ENCODE peak calls at places on chromosomes 6 and 20, in seven cellular contexts. One of them, this sample, is unnamed.

GRCh38 chr6:129623008-129623732 is 86.8 kb downstream of the ARHGAP18 start:
- DNase-seq in CD8-positive, alpha-beta T cell: no peak
- DNase-seq in psoas muscle: no peak
- DNase-seq in Panc1: no peak
- DNase-seq in pancreas: no peak
- DNase-seq in CD8-positive, alpha-beta memory T cell: no peak
- DNase-seq in adrenal gland: no peak
- DNase-seq in this sample: no peak

GRCh38 chr6:51289041-51289440 is 470.4 kb downstream of the TFAP2B start:
- DNase-seq in CD8-positive, alpha-beta T cell: no peak
- DNase-seq in psoas muscle: no peak
- DNase-seq in Panc1: no peak
- DNase-seq in pancreas: no peak
- DNase-seq in CD8-positive, alpha-beta memory T cell: no peak
- DNase-seq in adrenal gland: no peak
- DNase-seq in this sample: no peak

GRCh38 chr20:34181484-34181883 is 59.7 kb upstream of the ASIP start:
- DNase-seq in CD8-positive, alpha-beta T cell: no peak
- DNase-seq in psoas muscle: no peak
- DNase-seq in Panc1: no peak
- DNase-seq in pancreas: no peak
- DNase-seq in CD8-positive, alpha-beta memory T cell: no peak
- DNase-seq in adrenal gland: no peak
- DNase-seq in this sample: no peak

GRCh38 chr6:8940356-8940755 is 505.0 kb upstream of the SLC35B3 start:
- DNase-seq in CD8-positive, alpha-beta T cell: no peak
- DNase-seq in psoas muscle: no peak
- DNase-seq in Panc1: no peak
- DNase-seq in pancreas: no peak
- DNase-seq in CD8-positive, alpha-beta memory T cell: no peak
- DNase-seq in adrenal gland: no peak
- DNase-seq in this sample: no peak

GRCh38 chr20:46315311-46315710 is 7.0 kb upstream of the CDH22 start:
- DNase-seq in CD8-positive, alpha-beta T cell: no peak
- DNase-seq in psoas muscle: no peak
- DNase-seq in Panc1: no peak
- DNase-seq in pancreas: no peak
- DNase-seq in CD8-positive, alpha-beta memory T cell: no peak
- DNase-seq in adrenal gland: no peak
- DNase-seq in this sample: no peak

GRCh38 chr6:15087234-15087633 is 158.6 kb upstream of the JARID2 start:
- DNase-seq in CD8-positive, alpha-beta T cell: no peak
- DNase-seq in psoas muscle: no peak
- DNase-seq in Panc1: no peak
- DNase-seq in pancreas: no peak
- DNase-seq in CD8-positive, alpha-beta memory T cell: no peak
- DNase-seq in adrenal gland: no peak
- DNase-seq in this sample: no peak

GRCh38 chr6:106747139-106747538 is 117.8 kb downstream of the QRSL1 start:
- DNase-seq in CD8-positive, alpha-beta T cell: no peak
- DNase-seq in psoas muscle: no peak
- DNase-seq in Panc1: no peak
- DNase-seq in pancreas: no peak
- DNase-seq in CD8-positive, alpha-beta memory T cell: no peak
- DNase-seq in adrenal gland: no peak
- DNase-seq in this sample: no peak

GRCh38 chr6:124530926-124531325 is 431.3 kb upstream of the RNF217 start:
- DNase-seq in CD8-positive, alpha-beta T cell: no peak
- DNase-seq in psoas muscle: no peak
- DNase-seq in Panc1: no peak
- DNase-seq in pancreas: no peak
- DNase-seq in CD8-positive, alpha-beta memory T cell: no peak
- DNase-seq in adrenal gland: no peak
- DNase-seq in this sample: no peak

GRCh38 chr20:54324041-54324440 is 116.2 kb downstream of the PFDN4 start:
- DNase-seq in CD8-positive, alpha-beta T cell: no peak
- DNase-seq in psoas muscle: no peak
- DNase-seq in Panc1: no peak
- DNase-seq in pancreas: no peak
- DNase-seq in CD8-positive, alpha-beta memory T cell: no peak
- DNase-seq in adrenal gland: no peak
- DNase-seq in this sample: no peak

GRCh38 chr20:49717693-49718092 is 4.0 kb upstream of the B4GALT5 start:
- DNase-seq in CD8-positive, alpha-beta T cell: no peak
- DNase-seq in psoas muscle: peak; percentile 59
- DNase-seq in Panc1: peak; percentile 69
- DNase-seq in pancreas: no peak
- DNase-seq in CD8-positive, alpha-beta memory T cell: no peak
- DNase-seq in adrenal gland: no peak
- DNase-seq in this sample: no peak

GRCh38 chr6:168035661-168036616 is 38.5 kb downstream of the KIF25 start:
- DNase-seq in CD8-positive, alpha-beta T cell: no peak
- DNase-seq in psoas muscle: no peak
- DNase-seq in Panc1: no peak
- DNase-seq in pancreas: no peak
- DNase-seq in CD8-positive, alpha-beta memory T cell: no peak
- DNase-seq in adrenal gland: no peak
- DNase-seq in this sample: no peak

GRCh38 chr6:107066697-107067659 is 39.0 kb downstream of the MTRES1 start:
- DNase-seq in CD8-positive, alpha-beta T cell: no peak
- DNase-seq in psoas muscle: no peak
- DNase-seq in Panc1: no peak
- DNase-seq in pancreas: no peak
- DNase-seq in CD8-positive, alpha-beta memory T cell: no peak
- DNase-seq in adrenal gland: no peak
- DNase-seq in this sample: no peak

GRCh38 chr6:31037169-31037568 is 26.9 kb downstream of the MUC22 start:
- DNase-seq in CD8-positive, alpha-beta T cell: no peak
- DNase-seq in psoas muscle: no peak
- DNase-seq in Panc1: no peak
- DNase-seq in pancreas: no peak
- DNase-seq in CD8-positive, alpha-beta memory T cell: no peak
- DNase-seq in adrenal gland: no peak
- DNase-seq in this sample: no peak

GRCh38 chr20:17638835-17639407 is 43.1 kb downstream of the RRBP1 start:
- DNase-seq in CD8-positive, alpha-beta T cell: no peak
- DNase-seq in psoas muscle: peak; percentile 52
- DNase-seq in Panc1: no peak
- DNase-seq in pancreas: no peak
- DNase-seq in CD8-positive, alpha-beta memory T cell: no peak
- DNase-seq in adrenal gland: no peak
- DNase-seq in this sample: no peak

GRCh38 chr6:108118791-108119211 is 44.3 kb upstream of the OSTM1 start:
- DNase-seq in CD8-positive, alpha-beta T cell: no peak
- DNase-seq in psoas muscle: no peak
- DNase-seq in Panc1: no peak
- DNase-seq in pancreas: no peak
- DNase-seq in CD8-positive, alpha-beta memory T cell: no peak
- DNase-seq in adrenal gland: peak; percentile 8
- DNase-seq in this sample: no peak
- H3K27me3 ChIP-seq in CD8-positive, alpha-beta T cell: peaks cover 41% of the 10 kb centered on the region
- H3K27me3 ChIP-seq in psoas muscle: no peaks in the 10 kb centered on the region
- H3K27me3 ChIP-seq in Panc1: peaks cover 16% of the 10 kb centered on the region
- H3K27me3 ChIP-seq in pancreas: peaks cover 7% of the 10 kb centered on the region
- H3K27me3 ChIP-seq in CD8-positive, alpha-beta memory T cell: peaks cover 66% of the 10 kb centered on the region
- H3K27me3 ChIP-seq in adrenal gland: peaks cover 18% of the 10 kb centered on the region
- H3K27me3 ChIP-seq in this sample: peaks cover 100% of the 10 kb centered on the region

GRCh38 chr20:58776109-58776508 is 74.6 kb downstream of the GNAS-AS1 start:
- DNase-seq in CD8-positive, alpha-beta T cell: no peak
- DNase-seq in psoas muscle: no peak
- DNase-seq in Panc1: no peak
- DNase-seq in pancreas: no peak
- DNase-seq in CD8-positive, alpha-beta memory T cell: no peak
- DNase-seq in adrenal gland: no peak
- DNase-seq in this sample: no peak

GRCh38 chr20:58774214-58774613 is 76.5 kb downstream of the GNAS-AS1 start:
- DNase-seq in CD8-positive, alpha-beta T cell: no peak
- DNase-seq in psoas muscle: no peak
- DNase-seq in Panc1: no peak
- DNase-seq in pancreas: no peak
- DNase-seq in CD8-positive, alpha-beta memory T cell: no peak
- DNase-seq in adrenal gland: no peak
- DNase-seq in this sample: no peak

GRCh38 chr20:58777657-58778056 is 73.0 kb downstream of the GNAS-AS1 start:
- DNase-seq in CD8-positive, alpha-beta T cell: no peak
- DNase-seq in psoas muscle: no peak
- DNase-seq in Panc1: no peak
- DNase-seq in pancreas: no peak
- DNase-seq in CD8-positive, alpha-beta memory T cell: no peak
- DNase-seq in adrenal gland: no peak
- DNase-seq in this sample: no peak

GRCh38 chr20:58775371-58775770 is 75.3 kb downstream of the GNAS-AS1 start:
- DNase-seq in CD8-positive, alpha-beta T cell: no peak
- DNase-seq in psoas muscle: no peak
- DNase-seq in Panc1: no peak
- DNase-seq in pancreas: no peak
- DNase-seq in CD8-positive, alpha-beta memory T cell: no peak
- DNase-seq in adrenal gland: no peak
- DNase-seq in this sample: no peak

GRCh38 chr20:58772786-58773185 is 77.9 kb downstream of the GNAS-AS1 start:
- DNase-seq in CD8-positive, alpha-beta T cell: no peak
- DNase-seq in psoas muscle: no peak
- DNase-seq in Panc1: no peak
- DNase-seq in pancreas: no peak
- DNase-seq in CD8-positive, alpha-beta memory T cell: no peak
- DNase-seq in adrenal gland: no peak
- DNase-seq in this sample: no peak
- H3K27me3 ChIP-seq in CD8-positive, alpha-beta T cell: peaks cover 5% of the 10 kb centered on the region
- H3K27me3 ChIP-seq in psoas muscle: no peaks in the 10 kb centered on the region
- H3K27me3 ChIP-seq in Panc1: peaks cover 21% of the 10 kb centered on the region
- H3K27me3 ChIP-seq in pancreas: no peaks in the 10 kb centered on the region
- H3K27me3 ChIP-seq in CD8-positive, alpha-beta memory T cell: no peaks in the 10 kb centered on the region
- H3K27me3 ChIP-seq in adrenal gland: peaks cover 4% of the 10 kb centered on the region
- H3K27me3 ChIP-seq in this sample: no peaks in the 10 kb centered on the region

GRCh38 chr6:99412065-99412464 is 13.0 kb downstream of the PNISR start:
- DNase-seq in CD8-positive, alpha-beta T cell: no peak
- DNase-seq in psoas muscle: no peak
- DNase-seq in Panc1: no peak
- DNase-seq in pancreas: no peak
- DNase-seq in CD8-positive, alpha-beta memory T cell: no peak
- DNase-seq in adrenal gland: no peak
- DNase-seq in this sample: no peak

GRCh38 chr6:99422912-99423311 is 2.2 kb downstream of the PNISR start:
- DNase-seq in CD8-positive, alpha-beta T cell: no peak
- DNase-seq in psoas muscle: no peak
- DNase-seq in Panc1: no peak
- DNase-seq in pancreas: no peak
- DNase-seq in CD8-positive, alpha-beta memory T cell: no peak
- DNase-seq in adrenal gland: no peak
- DNase-seq in this sample: no peak

GRCh38 chr6:99415446-99415845 is 9.7 kb downstream of the PNISR start:
- DNase-seq in CD8-positive, alpha-beta T cell: no peak
- DNase-seq in psoas muscle: no peak
- DNase-seq in Panc1: no peak
- DNase-seq in pancreas: no peak
- DNase-seq in CD8-positive, alpha-beta memory T cell: no peak
- DNase-seq in adrenal gland: no peak
- DNase-seq in this sample: no peak

GRCh38 chr6:99416226-99416625 is 8.9 kb downstream of the PNISR start:
- DNase-seq in CD8-positive, alpha-beta T cell: no peak
- DNase-seq in psoas muscle: no peak
- DNase-seq in Panc1: no peak
- DNase-seq in pancreas: no peak
- DNase-seq in CD8-positive, alpha-beta memory T cell: no peak
- DNase-seq in adrenal gland: no peak
- DNase-seq in this sample: no peak

DNA sequence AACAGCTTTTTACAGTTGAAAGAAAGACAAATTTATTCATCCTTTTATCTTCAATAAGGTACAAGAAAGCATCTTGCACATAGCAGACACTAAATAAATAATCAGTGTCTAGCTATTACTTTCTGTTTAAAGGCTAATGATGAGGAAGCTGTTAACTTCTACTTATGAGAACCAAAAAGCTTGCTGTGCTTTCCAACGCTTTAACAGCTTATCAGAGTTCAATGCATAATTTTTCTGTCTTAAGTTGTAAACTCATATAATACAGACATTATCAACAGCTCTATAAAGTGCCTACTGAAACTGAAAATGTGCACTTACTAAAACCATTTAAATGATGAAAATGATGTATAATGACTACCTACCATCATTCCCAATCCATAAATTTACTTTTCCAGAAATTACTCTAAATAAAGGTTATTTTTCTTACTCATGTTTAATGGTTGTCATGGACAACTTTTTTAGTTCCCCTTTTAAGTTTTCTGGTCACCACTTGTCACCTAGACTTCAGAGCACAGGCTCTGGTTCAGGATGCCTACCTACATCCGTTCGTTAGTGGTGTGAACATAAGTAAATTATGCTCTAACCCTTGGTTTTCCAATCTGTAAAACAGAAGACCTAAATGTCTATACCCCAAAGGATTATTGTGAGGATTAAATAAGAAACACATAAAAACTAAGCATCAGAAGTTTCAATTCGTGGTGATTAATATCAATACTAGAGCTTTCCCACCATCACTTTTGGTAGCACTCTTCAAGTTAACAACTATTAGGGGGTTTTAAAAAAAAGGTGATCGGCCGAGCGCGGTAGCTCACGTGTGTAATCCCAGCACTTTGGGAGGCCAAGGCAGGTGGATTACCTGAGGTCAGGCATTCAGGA is 8.0 kb downstream of the PNISR start:
- DNase-seq in CD8-positive, alpha-beta T cell: no peak
- DNase-seq in psoas muscle: no peak
- DNase-seq in Panc1: no peak
- DNase-seq in pancreas: no peak
- DNase-seq in CD8-positive, alpha-beta memory T cell: no peak
- DNase-seq in adrenal gland: no peak
- DNase-seq in this sample: no peak
- H3K27me3 ChIP-seq in CD8-positive, alpha-beta T cell: no peaks in the 10 kb centered on the region
- H3K27me3 ChIP-seq in psoas muscle: no peaks in the 10 kb centered on the region
- H3K27me3 ChIP-seq in Panc1: no peaks in the 10 kb centered on the region
- H3K27me3 ChIP-seq in pancreas: no peaks in the 10 kb centered on the region
- H3K27me3 ChIP-seq in CD8-positive, alpha-beta memory T cell: no peaks in the 10 kb centered on the region
- H3K27me3 ChIP-seq in adrenal gland: no peaks in the 10 kb centered on the region
- H3K27me3 ChIP-seq in this sample: no peaks in the 10 kb centered on the region

DNA sequence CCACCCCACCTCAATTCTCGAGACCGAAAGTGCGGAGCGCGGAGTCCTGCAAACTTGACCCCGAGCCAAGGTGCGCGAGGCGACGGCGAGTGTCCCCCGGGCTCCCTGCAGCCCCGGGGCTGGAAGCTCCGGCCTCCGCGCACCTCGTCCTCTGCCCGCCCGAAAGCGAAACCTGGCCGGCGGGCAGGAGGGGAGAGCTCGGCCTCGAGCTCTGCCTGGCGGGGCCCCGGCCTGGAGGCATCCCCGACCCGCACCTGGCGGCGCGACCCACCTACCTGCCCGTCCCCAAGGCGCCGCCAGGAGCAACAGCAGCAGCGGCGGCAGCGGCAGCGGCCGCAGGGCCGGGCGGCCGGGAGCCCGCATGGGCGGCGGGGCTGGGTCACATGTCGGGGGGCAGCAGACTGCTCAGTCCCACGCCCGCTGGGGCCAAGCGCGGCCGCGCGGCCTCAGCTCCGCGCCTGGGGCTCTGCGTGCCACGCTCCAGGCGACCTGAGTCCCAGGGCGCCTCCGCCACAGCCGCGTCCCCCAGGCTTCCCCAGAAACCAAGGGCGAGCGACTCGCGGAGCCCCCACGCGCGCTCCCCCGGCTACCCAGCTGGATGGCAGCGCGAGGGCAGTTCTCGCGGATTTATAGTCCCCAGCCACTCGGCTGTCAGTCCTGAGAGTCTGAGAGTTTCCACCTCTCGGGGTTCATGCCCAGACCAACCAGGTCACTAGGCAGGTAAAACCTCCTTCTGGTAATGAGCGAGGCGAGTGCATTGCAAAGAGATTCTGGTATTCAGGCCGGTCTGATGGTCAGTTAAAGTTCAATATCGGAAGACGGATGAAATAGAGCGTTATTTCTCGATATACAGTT is at the start of gene IL20RA:
- DNase-seq in CD8-positive, alpha-beta T cell: no peak
- DNase-seq in psoas muscle: peak; percentile 58
- DNase-seq in Panc1: no peak
- DNase-seq in pancreas: peak; percentile 71
- DNase-seq in CD8-positive, alpha-beta memory T cell: no peak
- DNase-seq in adrenal gland: peak; percentile 67
- DNase-seq in this sample: peak; percentile 80
- H3K27me3 ChIP-seq in CD8-positive, alpha-beta T cell: peaks cover 19% of the 10 kb centered on the region
- H3K27me3 ChIP-seq in psoas muscle: no peaks in the 10 kb centered on the region
- H3K27me3 ChIP-seq in Panc1: peaks cover 45% of the 10 kb centered on the region
- H3K27me3 ChIP-seq in pancreas: no peaks in the 10 kb centered on the region
- H3K27me3 ChIP-seq in CD8-positive, alpha-beta memory T cell: peaks cover 29% of the 10 kb centered on the region
- H3K27me3 ChIP-seq in adrenal gland: no peaks in the 10 kb centered on the region
- H3K27me3 ChIP-seq in this sample: peaks cover 53% of the 10 kb centered on the region